ENCODE peak calls at places on chromosome 14, in seven cellular contexts. F is tibial nerve, K is stomach, E is GM12878, G is A549, J is ovary, R is K562. Z is an unnamed sample.

GRCh38 chr14:48914382-48914781 is 671.8 kb downstream of the RPS29 start:
- DNase-seq in R (no peak), G (no peak), E (no peak), F (no peak), J (no peak), K (no peak), Z (no peak)

GRCh38 chr14:104875811-104876210 is 10.7 kb downstream of the CEP170B start:
- DNase-seq in K (no peak), E (no peak), G (no peak), J (no peak), R (no peak), F (no peak), Z (no peak)

GRCh38 chr14:96391293-96392118 is 422 bp upstream of the AK7 start:
- DNase-seq in J (peak; percentile 95), K (peak; percentile 98), G (peak; percentile 96), F (peak; percentile 94), R (peak; percentile 97), E (peak; percentile 69), Z (peak; percentile 99)

GRCh38 chr14:60862283-60862682 is 118.6 kb downstream of the TRMT5 start:
- DNase-seq in E (no peak), K (peak; percentile 90), G (no peak), J (no peak), R (no peak), F (peak; percentile 26), Z (no peak)

GRCh38 chr14:74954232-74954946 is 1.0 kb downstream of the PGF start:
- DNase-seq in R (peak; percentile 40), F (no peak), E (no peak), J (peak; percentile 54), G (no peak), K (no peak), Z (no peak)

GRCh38 chr14:23110579-23111375 is 6.0 kb upstream of the CIROP start:
- DNase-seq in E (no peak), G (no peak), R (no peak), F (no peak), K (no peak), J (no peak), Z (no peak)

GRCh38 chr14:103973354-103973753 is 31.0 kb upstream of the RD3L start:
- DNase-seq in F (no peak), J (no peak), K (no peak), R (peak; percentile 17), E (no peak), G (no peak), Z (no peak)

GRCh38 chr14:55585854-55586253 is 5.8 kb downstream of the KTN1 start:
- DNase-seq in G (no peak), R (no peak), E (no peak), F (no peak), J (no peak), K (no peak), Z (no peak)

GRCh38 chr14:64220466-64220865 is 73.7 kb downstream of the ESR2 start:
- DNase-seq in R (peak; percentile 12), K (no peak), F (no peak), J (peak; percentile 77), E (no peak), G (no peak), Z (no peak)

GRCh38 chr14:84129028-84129427 is 1400.9 kb upstream of the FLRT2 start:
- DNase-seq in G (no peak), R (no peak), J (no peak), E (no peak), F (no peak), K (no peak), Z (no peak)

GRCh38 chr14:95394981-95395737 is 75.5 kb upstream of the CLMN start:
- DNase-seq in K (no peak), R (no peak), F (no peak), J (no peak), G (no peak), E (no peak), Z (no peak)

GRCh38 chr14:95906591-95906990 is 30.0 kb downstream of the TUNAR start:
- DNase-seq in F (no peak), K (no peak), G (no peak), J (no peak), E (no peak), R (no peak), Z (no peak)

GRCh38 chr14:63909984-63910383 is 57.2 kb downstream of the SYNE2 start:
- DNase-seq in K (no peak), J (no peak), G (no peak), R (no peak), F (no peak), E (no peak), Z (no peak)

GRCh38 chr14:89327771-89328212 is 89.2 kb downstream of the FOXN3 start:
- DNase-seq in G (no peak), E (no peak), R (no peak), J (no peak), K (no peak), F (no peak), Z (no peak)

GRCh38 chr14:30194769-30195168 is 267.1 kb upstream of the PRKD1 start:
- DNase-seq in G (no peak), K (no peak), E (no peak), F (no peak), R (no peak), J (no peak), Z (no peak)

GRCh38 chr14:71169028-71169427 is 261.8 kb downstream of the PCNX1 start:
- DNase-seq in G (peak; percentile 13), F (no peak), K (no peak), E (no peak), R (peak; percentile 21), J (no peak), Z (no peak)

GRCh38 chr14:61563162-61563511 is 132.2 kb upstream of the HIF1A start:
- DNase-seq in K (no peak), J (no peak), F (no peak), R (no peak), G (no peak), E (no peak), Z (no peak)

GRCh38 chr14:54653764-54654469 is 87.0 kb downstream of the SAMD4A start:
- DNase-seq in K (no peak), R (no peak), E (no peak), J (no peak), G (peak; percentile 25), F (peak; percentile 40), Z (no peak)

GRCh38 chr14:76644875-76645518 is 116.3 kb upstream of the VASH1 start:
- DNase-seq in K (no peak), R (peak; percentile 49), E (no peak), G (peak; percentile 39), F (no peak), J (no peak), Z (no peak)

GRCh38 chr14:37443461-37443860 is 151.6 kb downstream of the FOXA1 start:
- DNase-seq in E (no peak), R (no peak), F (no peak), K (no peak), G (no peak), J (no peak), Z (no peak)

GRCh38 chr14:104656014-104656714 is 33.3 kb upstream of the INF2 start:
- DNase-seq in K (no peak), F (no peak), E (no peak), R (no peak), G (no peak), J (no peak), Z (no peak)

GRCh38 chr14:103755060-103755459 is 39.5 kb downstream of the ZFYVE21 start:
- DNase-seq in J (no peak), G (no peak), F (no peak), E (no peak), R (no peak), K (no peak), Z (no peak)

GRCh38 chr14:76386922-76387782 is 11.2 kb downstream of the ESRRB start:
- DNase-seq in J (peak; percentile 51), R (peak; percentile 76), F (no peak), G (peak; percentile 61), K (peak; percentile 65), E (peak; percentile 7), Z (no peak)

GRCh38 chr14:90540437-90540836 is 143.6 kb downstream of the CALM1 start:
- DNase-seq in K (no peak), J (no peak), R (no peak), G (no peak), F (no peak), E (no peak), Z (no peak)

GRCh38 chr14:42079911-42080310 is 473.2 kb downstream of the LRFN5 start:
- DNase-seq in F (no peak), J (no peak), G (no peak), R (no peak), E (no peak), K (no peak), Z (no peak)

GRCh38 chr14:63524537-63525155 is 18.5 kb downstream of the PPP2R5E start:
- DNase-seq in G (no peak), R (no peak), J (no peak), F (no peak), E (peak; percentile 45), K (no peak), Z (no peak)

GRCh38 chr14:72737560-72737943 is 156.3 kb downstream of the DPF3 start:
- DNase-seq in K (no peak), R (no peak), E (no peak), G (no peak), J (no peak), F (no peak), Z (no peak)
- TF ChIP-seq EP300 in K (no peak), R (no peak), E (no peak), G (no peak), J (no peak), F (no peak), Z (no peak)

GRCh38 chr14:93116676-93117200 is 1.0 kb upstream of the ITPK1 start:
- DNase-seq in G (no peak), K (no peak), E (no peak), R (no peak), F (no peak), J (no peak), Z (no peak)

GRCh38 chr14:93114068-93114710 is 1.5 kb downstream of the ITPK1 start:
- DNase-seq in F (no peak), K (no peak), G (no peak), J (peak; percentile 51), E (no peak), R (no peak), Z (no peak)

GRCh38 chr14:93115920-93116675 is at the start of gene ITPK1:
- DNase-seq in G (peak; percentile 58), R (peak; percentile 55), E (no peak), J (peak; percentile 73), K (peak; percentile 63), F (peak; percentile 33), Z (no peak)

GRCh38 chr14:93114713-93115068 is 1.0 kb downstream of the ITPK1 start:
- DNase-seq in R (no peak), E (no peak), F (no peak), K (peak; percentile 42), G (no peak), J (peak; percentile 61), Z (no peak)

GRCh38 chr14:93115069-93115919 is 431 bp downstream of the ITPK1 start:
- DNase-seq in G (peak; percentile 80), R (peak; percentile 81), E (peak; percentile 33), K (peak; percentile 90), F (peak; percentile 58), J (peak; percentile 90), Z (no peak)
- TF ChIP-seq POLR2A in G (peak; percentile 40), R (no peak), E (peak; percentile 66), K (no peak), F (peak; percentile 62), J (no peak), Z (peak; percentile 6)

GRCh38 chr14:58071341-58071740 is 80.7 kb downstream of the ARMH4 start:
- DNase-seq in E (no peak), F (no peak), R (no peak), J (no peak), K (no peak), G (no peak), Z (no peak)
- TF ChIP-seq CTCF in E (no peak), F (no peak), R (no peak), J (no peak), K (no peak), G (no peak), Z (no peak)

GRCh38 chr14:34081126-34081575 is 130.3 kb upstream of the EGLN3 start:
- DNase-seq in F (no peak), E (no peak), G (no peak), K (no peak), R (no peak), J (no peak), Z (no peak)
- TF ChIP-seq EP300 in F (no peak), E (peak; percentile 24), G (no peak), K (no peak), R (no peak), J (no peak), Z (no peak)